ENCODE peak calls at places on chromosome 7, in four cellular contexts. One of them, this sample, is unnamed.

GRCh38 chr7:102993532-102994029 is 80.8 kb downstream of the LRRC17 start:
- DNase-seq in psoas muscle: no peak
- DNase-seq in natural killer cell: no peak
- DNase-seq in cardiac muscle cell: no peak
- DNase-seq in this sample: no peak

GRCh38 chr7:27101906-27102577 is 441 bp downstream of the HOXA2 start:
- DNase-seq in natural killer cell: no peak
- DNase-seq in psoas muscle: no peak
- DNase-seq in cardiac muscle cell: no peak
- DNase-seq in this sample: no peak

GRCh38 chr7:139995034-139995915 is 67.5 kb downstream of the PARP12 start:
- DNase-seq in cardiac muscle cell: peak; percentile 36
- DNase-seq in natural killer cell: no peak
- DNase-seq in psoas muscle: no peak
- DNase-seq in this sample: no peak

GRCh38 chr7:33714208-33714607 is 191.1 kb upstream of the BMPER start:
- DNase-seq in psoas muscle: no peak
- DNase-seq in cardiac muscle cell: no peak
- DNase-seq in natural killer cell: no peak
- DNase-seq in this sample: no peak

GRCh38 chr7:54349259-54349658 is 192.9 kb upstream of the VSTM2A start:
- DNase-seq in psoas muscle: no peak
- DNase-seq in cardiac muscle cell: no peak
- DNase-seq in natural killer cell: no peak
- DNase-seq in this sample: no peak

GRCh38 chr7:79982151-79982770 is 152.4 kb upstream of the GNAI1 start:
- DNase-seq in cardiac muscle cell: no peak
- DNase-seq in psoas muscle: no peak
- DNase-seq in natural killer cell: no peak
- DNase-seq in this sample: no peak

GRCh38 chr7:83077328-83077727 is 85.4 kb downstream of the PCLO start:
- DNase-seq in cardiac muscle cell: no peak
- DNase-seq in natural killer cell: no peak
- DNase-seq in psoas muscle: no peak
- DNase-seq in this sample: no peak

GRCh38 chr7:98881561-98882315 is 3.4 kb downstream of the TRRAP start:
- DNase-seq in psoas muscle: no peak
- DNase-seq in cardiac muscle cell: no peak
- DNase-seq in natural killer cell: no peak
- DNase-seq in this sample: no peak

GRCh38 chr7:24340727-24341126 is 56.7 kb downstream of the NPY start:
- DNase-seq in psoas muscle: no peak
- DNase-seq in cardiac muscle cell: no peak
- DNase-seq in natural killer cell: no peak
- DNase-seq in this sample: no peak

GRCh38 chr7:6637544-6638229 is 569 bp downstream of the ZNF316 start:
- DNase-seq in psoas muscle: no peak
- DNase-seq in natural killer cell: peak; percentile 60
- DNase-seq in cardiac muscle cell: peak; percentile 73
- DNase-seq in this sample: no peak

GRCh38 chr7:17184805-17185689 is 113.4 kb upstream of the AHR start:
- DNase-seq in cardiac muscle cell: no peak
- DNase-seq in psoas muscle: no peak
- DNase-seq in natural killer cell: no peak
- DNase-seq in this sample: no peak

GRCh38 chr7:111756687-111757178 is 194.4 kb upstream of the IMMP2L start:
- DNase-seq in cardiac muscle cell: no peak
- DNase-seq in psoas muscle: peak; percentile 82
- DNase-seq in natural killer cell: no peak
- DNase-seq in this sample: no peak

GRCh38 chr7:24917510-24918239 is 62.3 kb downstream of the OSBPL3 start:
- DNase-seq in cardiac muscle cell: no peak
- DNase-seq in psoas muscle: no peak
- DNase-seq in natural killer cell: no peak
- DNase-seq in this sample: no peak

GRCh38 chr7:105046414-105046813 is 32.4 kb downstream of the KMT2E start:
- DNase-seq in psoas muscle: no peak
- DNase-seq in cardiac muscle cell: no peak
- DNase-seq in natural killer cell: no peak
- DNase-seq in this sample: no peak

GRCh38 chr7:98287486-98287959 is 6.0 kb downstream of the BRI3 start:
- DNase-seq in cardiac muscle cell: no peak
- DNase-seq in natural killer cell: no peak
- DNase-seq in psoas muscle: no peak
- DNase-seq in this sample: no peak

GRCh38 chr7:24475573-24475972 is 97.7 kb upstream of the PALS2 start:
- DNase-seq in cardiac muscle cell: no peak
- DNase-seq in natural killer cell: no peak
- DNase-seq in psoas muscle: no peak
- DNase-seq in this sample: no peak

GRCh38 chr7:23967949-23968599 is 258.1 kb downstream of the STK31 start:
- DNase-seq in cardiac muscle cell: no peak
- DNase-seq in psoas muscle: no peak
- DNase-seq in natural killer cell: no peak
- DNase-seq in this sample: no peak

GRCh38 chr7:11193131-11193867 is 219.6 kb downstream of the PHF14 start:
- DNase-seq in psoas muscle: peak; percentile 51
- DNase-seq in cardiac muscle cell: peak; percentile 54
- DNase-seq in natural killer cell: no peak
- DNase-seq in this sample: no peak

GRCh38 chr7:84191261-84191660 is 3.3 kb downstream of the SEMA3A start:
- DNase-seq in natural killer cell: no peak
- DNase-seq in psoas muscle: no peak
- DNase-seq in cardiac muscle cell: no peak
- DNase-seq in this sample: no peak

GRCh38 chr7:135557455-135558336 is at the start of gene NUP205:
- DNase-seq in psoas muscle: peak; percentile 85
- DNase-seq in cardiac muscle cell: peak; percentile 76
- DNase-seq in natural killer cell: peak; percentile 79
- DNase-seq in this sample: peak; percentile 67

GRCh38 chr7:90816511-90817142 is 220.5 kb downstream of the CDK14 start:
- DNase-seq in psoas muscle: no peak
- DNase-seq in natural killer cell: no peak
- DNase-seq in cardiac muscle cell: no peak
- DNase-seq in this sample: no peak

GRCh38 chr7:12729112-12729511 is 41.7 kb downstream of the ARL4A start:
- DNase-seq in natural killer cell: no peak
- DNase-seq in psoas muscle: peak; percentile 65
- DNase-seq in cardiac muscle cell: peak; percentile 20
- DNase-seq in this sample: peak; percentile 55

GRCh38 chr7:15737586-15737985 is 51.1 kb upstream of the MEOX2 start:
- DNase-seq in natural killer cell: no peak
- DNase-seq in cardiac muscle cell: no peak
- DNase-seq in psoas muscle: no peak
- DNase-seq in this sample: no peak

DNA sequence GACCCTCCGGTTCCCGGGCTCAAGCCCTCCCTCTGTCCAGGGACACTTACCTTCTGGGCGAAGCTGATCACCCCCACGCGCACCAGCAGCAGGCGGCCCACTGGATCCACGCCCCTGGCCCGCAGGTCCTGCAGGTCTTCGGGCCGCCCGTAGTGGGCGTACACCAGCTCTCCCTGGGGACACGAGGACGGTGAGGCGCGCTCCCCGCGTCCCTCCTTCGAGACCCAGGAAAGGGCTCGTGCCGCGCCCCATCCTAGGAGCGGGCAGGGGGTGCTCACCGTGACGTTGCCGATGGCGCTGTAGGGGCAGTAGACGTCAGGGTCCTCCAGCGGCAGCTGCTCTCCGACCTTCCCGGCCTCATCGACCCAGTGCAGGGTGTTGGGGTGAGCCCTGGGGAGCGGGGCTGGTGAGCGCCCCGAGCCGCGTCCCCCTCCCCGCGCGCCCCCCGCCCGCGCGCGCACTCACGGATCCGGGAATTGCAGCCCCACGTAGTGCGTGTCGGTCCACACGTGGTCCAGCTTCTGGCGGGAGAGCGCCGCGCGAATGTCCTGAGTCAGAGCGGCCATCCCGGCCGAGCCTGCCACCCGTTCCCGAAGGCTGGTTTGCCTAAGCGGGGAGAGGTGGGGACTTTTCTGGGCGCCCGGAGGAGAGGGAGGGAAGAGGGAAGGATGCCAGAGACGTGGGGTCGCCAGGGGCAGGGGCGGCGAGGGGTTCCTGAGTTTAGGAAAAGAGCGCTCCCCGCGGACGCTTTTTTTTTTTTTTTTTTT is 8.2 kb downstream of the TFR2 start:
- DNase-seq in natural killer cell: peak; percentile 37
- DNase-seq in cardiac muscle cell: peak; percentile 54
- DNase-seq in psoas muscle: peak; percentile 60
- DNase-seq in this sample: peak; percentile 61
- TF ChIP-seq CTCF in natural killer cell: peak; percentile 31
- TF ChIP-seq CTCF in cardiac muscle cell: peak; percentile 31
- TF ChIP-seq CTCF in psoas muscle: no peak
- TF ChIP-seq CTCF in this sample: peak; percentile 63

GRCh38 chr7:85829817-85830432 is 643.1 kb upstream of the SEMA3D start:
- DNase-seq in psoas muscle: no peak
- DNase-seq in cardiac muscle cell: peak; percentile 9
- DNase-seq in natural killer cell: no peak
- DNase-seq in this sample: no peak
- TF ChIP-seq CTCF in psoas muscle: peak; percentile 12
- TF ChIP-seq CTCF in cardiac muscle cell: peak; percentile 32
- TF ChIP-seq CTCF in natural killer cell: no peak
- TF ChIP-seq CTCF in this sample: no peak

DNA sequence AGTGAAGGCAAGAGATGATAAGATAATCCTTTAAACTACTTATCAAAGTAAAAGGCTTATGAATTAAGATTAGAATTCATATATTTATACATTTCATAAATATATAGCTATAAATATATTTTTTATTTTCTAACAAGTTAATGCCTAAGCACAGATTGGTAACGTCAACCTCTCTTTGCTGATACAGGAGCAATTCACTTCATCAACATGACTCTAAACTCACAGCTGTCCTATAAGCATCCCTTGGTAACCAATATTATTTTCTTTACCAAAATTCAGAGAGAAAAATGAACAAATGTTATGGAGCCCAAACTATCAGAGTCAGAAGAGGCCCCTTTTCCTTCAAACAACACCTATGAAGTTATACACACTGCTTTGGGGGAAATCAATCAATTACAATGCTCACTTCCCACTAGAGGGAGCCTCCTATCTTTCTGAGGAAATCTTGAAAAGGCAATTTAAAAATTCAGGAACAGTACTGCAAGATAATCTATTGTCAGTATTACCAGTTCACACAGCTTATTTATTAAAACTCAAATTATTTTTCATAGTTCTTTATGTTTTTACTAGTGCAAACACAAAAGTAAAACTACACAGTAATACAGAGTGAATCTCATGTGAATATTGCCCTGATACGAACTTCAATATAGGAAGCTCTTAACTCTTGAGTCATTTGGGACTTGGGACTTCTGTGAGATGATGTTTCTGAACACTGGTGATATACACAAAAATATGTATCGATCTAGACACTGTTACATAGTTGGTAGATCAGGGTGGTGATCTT is 51.0 kb upstream of the NOBOX start:
- DNase-seq in cardiac muscle cell: no peak
- DNase-seq in psoas muscle: no peak
- DNase-seq in natural killer cell: no peak
- DNase-seq in this sample: no peak
- TF ChIP-seq CTCF in cardiac muscle cell: peak; percentile 43
- TF ChIP-seq CTCF in psoas muscle: peak; percentile 8
- TF ChIP-seq CTCF in natural killer cell: no peak
- TF ChIP-seq CTCF in this sample: no peak

GRCh38 chr7:115032986-115033385 is 111.1 kb downstream of the MDFIC start:
- DNase-seq in psoas muscle: no peak
- DNase-seq in cardiac muscle cell: no peak
- DNase-seq in natural killer cell: no peak
- DNase-seq in this sample: no peak
- TF ChIP-seq CTCF in psoas muscle: no peak
- TF ChIP-seq CTCF in cardiac muscle cell: no peak
- TF ChIP-seq CTCF in natural killer cell: no peak
- TF ChIP-seq CTCF in this sample: no peak

GRCh38 chr7:30468041-30468440 is 10.5 kb downstream of the NOD1 start:
- DNase-seq in cardiac muscle cell: no peak
- DNase-seq in natural killer cell: no peak
- DNase-seq in psoas muscle: no peak
- DNase-seq in this sample: no peak
- TF ChIP-seq CTCF in cardiac muscle cell: no peak
- TF ChIP-seq CTCF in natural killer cell: no peak
- TF ChIP-seq CTCF in psoas muscle: no peak
- TF ChIP-seq CTCF in this sample: no peak

GRCh38 chr7:128811631-128812430 is 18.4 kb upstream of the FLNC start:
- DNase-seq in cardiac muscle cell: no peak
- DNase-seq in psoas muscle: no peak
- DNase-seq in natural killer cell: no peak
- DNase-seq in this sample: no peak
- TF ChIP-seq CTCF in cardiac muscle cell: no peak
- TF ChIP-seq CTCF in psoas muscle: no peak
- TF ChIP-seq CTCF in natural killer cell: no peak
- TF ChIP-seq CTCF in this sample: no peak

GRCh38 chr7:150404785-150405583 is 25.9 kb downstream of the ZNF775 start:
- DNase-seq in natural killer cell: peak; percentile 74
- DNase-seq in psoas muscle: peak; percentile 95
- DNase-seq in cardiac muscle cell: peak; percentile 93
- DNase-seq in this sample: peak; percentile 74
- TF ChIP-seq CTCF in natural killer cell: peak; percentile 23
- TF ChIP-seq CTCF in psoas muscle: no peak
- TF ChIP-seq CTCF in cardiac muscle cell: peak; percentile 23
- TF ChIP-seq CTCF in this sample: no peak

This sample was measured in CD14-positive monocyte.